ENCODE peak calls at places on chromosomes 7 and 10, in five cellular contexts. P, W, A, Z and S are unnamed samples.

GRCh38 chr7:27737591-27737990 is 2.4 kb upstream of the TAX1BP1 start:
- DNase-seq in P (no peak), W (no peak), A (no peak), Z (no peak), S (no peak)

GRCh38 chr7:155214328-155214986 is 83.2 kb upstream of the INSIG1 start:
- DNase-seq in P (peak), W (no peak), A (no peak), Z (no peak), S (no peak)

GRCh38 chr7:156640949-156641485 is 443 bp downstream of the RNF32 start:
- DNase-seq in P (no peak), W (no peak), A (peak), Z (peak), S (no peak)

GRCh38 chr10:98369801-98370200 is 45.2 kb downstream of the PYROXD2 start:
- DNase-seq in P (no peak), W (no peak), A (no peak), Z (no peak), S (no peak)

GRCh38 chr7:97851725-97852124 is 20.5 kb downstream of the ASNS start:
- DNase-seq in P (no peak), W (no peak), A (no peak), Z (no peak), S (no peak)

GRCh38 chr10:69734797-69735468 is 66.8 kb upstream of the COL13A1 start:
- DNase-seq in P (no peak), W (no peak), A (no peak), Z (no peak), S (no peak)

GRCh38 chr7:137276194-137276593 is 67.3 kb downstream of the PTN start:
- DNase-seq in P (no peak), W (no peak), A (no peak), Z (no peak), S (no peak)

GRCh38 chr7:45401851-45402250 is 172.3 kb upstream of the ADCY1 start:
- DNase-seq in P (no peak), W (no peak), A (no peak), Z (no peak), S (no peak)

GRCh38 chr10:5948999-5949759 is 28.2 kb downstream of the IL15RA start:
- DNase-seq in P (peak), W (no peak), A (peak), Z (peak), S (peak)

GRCh38 chr7:128910569-128910945 is at the start of gene KCP:
- DNase-seq in P (peak), W (no peak), A (no peak), Z (no peak), S (peak)

GRCh38 chr7:158384746-158385145 is 202.9 kb downstream of the PTPRN2 start:
- DNase-seq in P (peak), W (no peak), A (no peak), Z (no peak), S (no peak)

GRCh38 chr7:88200793-88201192 is 19.0 kb downstream of the SRI start:
- DNase-seq in P (no peak), W (no peak), A (no peak), Z (no peak), S (no peak)

GRCh38 chr10:112754001-112754411 is 196.0 kb upstream of the TCF7L2 start:
- DNase-seq in P (no peak), W (no peak), A (no peak), Z (no peak), S (no peak)

GRCh38 chr7:68678196-68678595 is 920.1 kb upstream of the AUTS2 start:
- DNase-seq in P (no peak), W (no peak), A (no peak), Z (no peak), S (no peak)

GRCh38 chr7:100015232-100016208 is at the start of gene ZKSCAN1:
- DNase-seq in P (peak), W (peak), A (peak), Z (peak), S (peak)

GRCh38 chr7:101779267-101779666 is 38.2 kb upstream of the CUX1 start:
- DNase-seq in P (no peak), W (no peak), A (no peak), Z (no peak), S (no peak)

GRCh38 chr7:117802660-117803059 is 70.6 kb downstream of the CTTNBP2 start:
- DNase-seq in P (no peak), W (no peak), A (no peak), Z (no peak), S (no peak)
- H3K27ac ChIP-seq in P (no peak), W (no peak), A (no peak), Z (no peak), S (no peak)

GRCh38 chr10:32964261-32964660 is 6.2 kb upstream of the ITGB1 start:
- DNase-seq in P (no peak), W (no peak), A (no peak), Z (no peak), S (no peak)

GRCh38 chr10:32961343-32961891 is 3.4 kb upstream of the ITGB1 start:
- DNase-seq in P (no peak), W (no peak), A (no peak), Z (no peak), S (no peak)

GRCh38 chr10:32963102-32963501 is 5.1 kb upstream of the ITGB1 start:
- DNase-seq in P (no peak), W (no peak), A (no peak), Z (no peak), S (no peak)

GRCh38 chr10:32961892-32962369 is 3.9 kb upstream of the ITGB1 start:
- DNase-seq in P (no peak), W (peak), A (no peak), Z (no peak), S (no peak)

GRCh38 chr10:32962541-32962940 is 4.5 kb upstream of the ITGB1 start:
- DNase-seq in P (no peak), W (no peak), A (no peak), Z (no peak), S (no peak)
- H3K4me3 ChIP-seq in P (no peak), W (no peak), A (no peak), Z (no peak), S (peak)

GRCh38 chr10:10872035-10872673 is 145.5 kb upstream of the CELF2 start:
- DNase-seq in P (no peak), W (no peak), A (no peak), Z (peak), S (peak)
- H3K27ac ChIP-seq in P (peak), W (peak), A (peak), Z (no peak), S (peak)

DNA sequence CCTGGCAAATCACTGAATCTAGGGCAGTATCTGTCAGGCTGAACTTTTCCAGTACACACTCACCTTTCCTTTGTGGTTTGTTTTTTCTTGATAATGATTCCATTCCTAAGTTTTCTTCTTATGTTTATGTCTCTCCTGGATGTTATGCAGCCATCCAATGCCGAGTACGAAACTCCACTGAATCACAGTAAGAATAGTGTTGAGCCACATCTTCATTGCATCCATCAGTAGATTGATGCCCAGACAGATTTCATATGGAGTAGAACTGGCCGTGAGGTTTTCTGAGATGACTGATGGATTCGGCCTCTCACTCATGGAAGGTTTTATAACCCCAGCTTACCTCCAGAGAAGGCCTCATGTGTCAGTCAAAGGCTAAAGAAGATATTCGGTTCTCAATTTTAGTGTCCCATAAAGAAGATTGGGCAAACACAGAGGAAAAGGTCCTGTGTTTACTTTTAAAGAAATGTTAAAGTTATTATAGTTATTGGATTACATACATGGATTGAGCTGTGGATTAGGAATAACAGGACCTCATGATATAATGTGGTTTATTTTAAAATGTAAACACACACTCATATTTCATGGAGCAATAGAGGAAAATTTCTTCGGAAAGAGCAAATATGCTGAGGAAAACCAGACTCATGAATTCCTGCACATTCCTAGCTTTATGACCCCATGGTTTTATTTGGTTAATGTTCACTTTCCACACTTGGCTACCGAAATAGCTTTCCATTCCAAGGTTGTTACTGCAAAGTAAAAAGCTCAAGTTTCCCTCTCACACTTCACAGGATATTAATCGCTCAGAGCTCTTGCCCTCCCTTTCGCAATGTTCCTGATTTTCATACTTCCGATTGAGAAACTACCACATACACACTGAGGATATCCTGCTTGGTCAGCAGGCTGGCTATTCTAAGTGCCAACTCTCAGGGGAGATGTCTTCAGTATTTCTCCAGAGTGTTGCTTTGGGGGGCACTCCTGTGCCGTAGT is 77.2 kb upstream of the STEAP1B start:
- DNase-seq in P (no peak), W (no peak), A (no peak), Z (peak), S (no peak)
- H3K4me3 ChIP-seq in P (no peak), W (no peak), A (no peak), Z (no peak), S (no peak)

GRCh38 chr10:92567952-92568600 is 5.8 kb downstream of the IDE start:
- DNase-seq in P (no peak), W (no peak), A (no peak), Z (no peak), S (no peak)

GRCh38 chr10:92572362-92573090 is 1.4 kb downstream of the IDE start:
- DNase-seq in P (no peak), W (no peak), A (no peak), Z (no peak), S (no peak)

GRCh38 chr10:92573091-92573797 is 649 bp downstream of the IDE start:
- DNase-seq in P (peak), W (peak), A (peak), Z (peak), S (peak)

GRCh38 chr10:92571649-92572048 is 2.2 kb downstream of the IDE start:
- DNase-seq in P (no peak), W (no peak), A (no peak), Z (no peak), S (no peak)

GRCh38 chr10:92569071-92569470 is 4.8 kb downstream of the IDE start:
- DNase-seq in P (no peak), W (no peak), A (no peak), Z (no peak), S (no peak)
- H3K27ac ChIP-seq in P (no peak), W (no peak), A (no peak), Z (no peak), S (no peak)

GRCh38 chr7:121480058-121480457 is 84.0 kb upstream of the FAM3C start:
- DNase-seq in P (no peak), W (no peak), A (no peak), Z (no peak), S (no peak)
- H3K4me3 ChIP-seq in P (no peak), W (no peak), A (no peak), Z (no peak), S (no peak)

GRCh38 chr7:29565982-29566746 is 2.5 kb downstream of the PRR15 start:
- DNase-seq in P (no peak), W (no peak), A (no peak), Z (peak), S (peak)

GRCh38 chr7:29573594-29573993 is 10.0 kb downstream of the PRR15 start:
- DNase-seq in P (no peak), W (no peak), A (no peak), Z (no peak), S (no peak)

GRCh38 chr7:29567174-29567573 is 3.5 kb downstream of the PRR15 start:
- DNase-seq in P (no peak), W (no peak), A (no peak), Z (no peak), S (no peak)

GRCh38 chr7:29572543-29572942 is 8.9 kb downstream of the PRR15 start:
- DNase-seq in P (no peak), W (no peak), A (no peak), Z (no peak), S (no peak)

DNA sequence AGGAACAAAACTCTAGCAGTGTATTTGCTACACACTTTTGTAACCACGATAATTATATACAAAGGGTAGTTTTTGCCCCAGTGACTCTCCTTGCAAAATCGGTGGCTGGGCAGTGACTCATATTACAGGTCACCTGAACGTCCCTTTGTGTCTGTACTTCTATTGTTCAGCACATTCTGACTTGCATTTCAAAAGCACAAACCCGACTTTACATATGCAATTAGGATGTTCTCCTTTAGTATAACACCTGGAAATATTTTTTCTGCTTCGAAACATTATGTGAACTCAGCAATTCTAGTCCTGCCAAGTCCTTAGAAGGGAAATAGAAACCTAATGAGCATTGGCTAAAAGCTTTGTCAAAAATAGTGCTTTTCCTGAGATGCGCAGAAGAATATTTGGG is 6.0 kb downstream of the PRR15 start:
- DNase-seq in P (no peak), W (no peak), A (no peak), Z (no peak), S (no peak)
- H3K27ac ChIP-seq in P (no peak), W (no peak), A (no peak), Z (no peak), S (no peak)

GRCh38 chr7:142932386-142933091 is 1.0 kb downstream of the TRPV5 start:
- DNase-seq in P (no peak), W (no peak), A (no peak), Z (no peak), S (no peak)

GRCh38 chr7:142934056-142934455 is 510 bp upstream of the TRPV5 start:
- DNase-seq in P (no peak), W (no peak), A (no peak), Z (no peak), S (no peak)

GRCh38 chr7:142933624-142934023 is at the start of gene TRPV5:
- DNase-seq in P (no peak), W (no peak), A (no peak), Z (no peak), S (no peak)

GRCh38 chr7:142930126-142930730 is 3.3 kb downstream of the TRPV5 start:
- DNase-seq in P (no peak), W (no peak), A (no peak), Z (no peak), S (no peak)

DNA sequence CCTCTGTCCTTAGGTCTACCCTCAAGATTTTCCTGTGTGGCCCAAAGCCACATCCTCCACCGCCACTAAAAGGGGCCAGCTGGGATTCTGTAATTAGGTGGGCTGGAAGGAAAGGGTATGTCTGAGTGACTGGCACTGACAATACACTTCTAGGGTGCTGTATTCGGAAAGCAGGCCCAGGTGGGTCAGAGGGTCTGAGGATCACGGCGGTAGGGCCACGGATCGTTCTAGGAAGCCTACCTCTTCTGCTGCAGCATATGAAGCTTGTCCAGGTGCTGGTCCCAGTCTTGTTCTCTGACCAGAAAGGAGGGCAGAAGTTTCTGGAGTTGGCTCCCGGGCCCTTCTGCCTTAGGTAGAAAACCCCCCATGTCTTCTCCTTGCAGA is 462 bp downstream of the TRPV5 start:
- DNase-seq in P (no peak), W (no peak), A (no peak), Z (no peak), S (no peak)
- H3K4me3 ChIP-seq in P (no peak), W (no peak), A (no peak), Z (no peak), S (no peak)